ENCODE peak calls at places on chromosomes 7 and 10, in eight cellular contexts. B, N, F, K, P, R, O and E are unnamed samples.

GRCh38 chr7:35748348-35748747 is 52.5 kb upstream of the SEPTIN7 start:
- DNase-seq in B (no peak), N (no peak), F (no peak), K (no peak), P (no peak), R (no peak), O (peak; percentile 30), E (no peak)

GRCh38 chr7:77825140-77825539 is 26.6 kb downstream of the PHTF2 start:
- DNase-seq in B (no peak), N (no peak), F (no peak), K (no peak), P (no peak), R (no peak), O (no peak), E (no peak)

GRCh38 chr7:97187067-97187466 is 69.6 kb downstream of the SDHAF3 start:
- DNase-seq in B (no peak), N (no peak), F (no peak), K (peak; percentile 68), P (no peak), R (no peak), O (peak; percentile 52), E (peak; percentile 86)

GRCh38 chr7:132030161-132030568 is 473.7 kb upstream of the PODXL start:
- DNase-seq in B (no peak), N (no peak), F (no peak), K (no peak), P (no peak), R (no peak), O (peak; percentile 22), E (no peak)

GRCh38 chr7:18437086-18437485 is 58.5 kb upstream of the HDAC9 start:
- DNase-seq in B (no peak), N (no peak), F (no peak), K (peak; percentile 25), P (no peak), R (no peak), O (peak; percentile 15), E (peak; percentile 29)

GRCh38 chr10:10133271-10133670 is 884.4 kb upstream of the CELF2 start:
- DNase-seq in B (no peak), N (no peak), F (no peak), K (no peak), P (no peak), R (no peak), O (no peak), E (no peak)

GRCh38 chr10:133366130-133366478 is 7.0 kb downstream of the ECHS1 start:
- DNase-seq in B (no peak), N (no peak), F (no peak), K (no peak), P (no peak), R (no peak), O (no peak), E (no peak)

GRCh38 chr10:133184591-133185244 is 24.7 kb downstream of the KNDC1 start:
- DNase-seq in B (no peak), N (no peak), F (no peak), K (no peak), P (no peak), R (no peak), O (no peak), E (no peak)

GRCh38 chr7:140653319-140654108 is 12.9 kb upstream of the DENND2A start:
- DNase-seq in B (peak; percentile 83), N (no peak), F (no peak), K (peak; percentile 45), P (peak; percentile 30), R (peak; percentile 85), O (peak; percentile 59), E (peak; percentile 77)